ENCODE peak calls at places on chromosomes 1 and 21, in four cellular contexts. One of them, this sample, is unnamed.

GRCh38 chr1:182484531-182485257 is 34.7 kb downstream of the RGSL1 start:
- DNase-seq in IMR-90: no peak
- DNase-seq in K562: no peak
- DNase-seq in GM12878: peak
- DNase-seq in this sample: no peak

GRCh38 chr1:39488801-39489566 is 2.5 kb upstream of the BMP8A start:
- DNase-seq in K562: no peak
- DNase-seq in GM12878: no peak
- DNase-seq in IMR-90: no peak
- DNase-seq in this sample: no peak

GRCh38 chr1:187842406-187843165 is 1013.8 kb downstream of the PLA2G4A start:
- DNase-seq in IMR-90: peak
- DNase-seq in GM12878: no peak
- DNase-seq in K562: no peak
- DNase-seq in this sample: no peak

GRCh38 chr1:156445789-156446263 is 54.7 kb downstream of the MEF2D start:
- DNase-seq in K562: peak
- DNase-seq in IMR-90: peak
- DNase-seq in GM12878: no peak
- DNase-seq in this sample: peak

GRCh38 chr1:204621391-204621790 is 64.1 kb downstream of the LRRN2 start:
- DNase-seq in K562: no peak
- DNase-seq in GM12878: no peak
- DNase-seq in IMR-90: no peak
- DNase-seq in this sample: no peak

GRCh38 chr1:230153655-230154296 is 86.7 kb downstream of the GALNT2 start:
- DNase-seq in K562: no peak
- DNase-seq in GM12878: no peak
- DNase-seq in IMR-90: peak
- DNase-seq in this sample: no peak

GRCh38 chr21:31710586-31710985 is 21.3 kb downstream of the SCAF4 start:
- DNase-seq in IMR-90: peak
- DNase-seq in GM12878: no peak
- DNase-seq in K562: no peak
- DNase-seq in this sample: peak

GRCh38 chr1:113905435-113905861 is 322 bp downstream of the DCLRE1B start:
- DNase-seq in GM12878: no peak
- DNase-seq in K562: peak
- DNase-seq in IMR-90: no peak
- DNase-seq in this sample: no peak

GRCh38 chr1:17194981-17195528 is 9.9 kb upstream of the PADI1 start:
- DNase-seq in IMR-90: no peak
- DNase-seq in K562: no peak
- DNase-seq in GM12878: no peak
- DNase-seq in this sample: no peak

GRCh38 chr1:179369751-179370341 is 4.1 kb downstream of the AXDND1 start:
- DNase-seq in GM12878: peak
- DNase-seq in IMR-90: peak
- DNase-seq in K562: peak
- DNase-seq in this sample: peak

GRCh38 chr1:230272557-230272956 is 153.6 kb downstream of the PGBD5 start:
- DNase-seq in K562: no peak
- DNase-seq in GM12878: no peak
- DNase-seq in IMR-90: no peak
- DNase-seq in this sample: no peak

GRCh38 chr1:156852414-156852874 is 6.5 kb downstream of the INSRR start:
- DNase-seq in GM12878: no peak
- DNase-seq in K562: no peak
- DNase-seq in IMR-90: peak
- DNase-seq in this sample: no peak

GRCh38 chr1:27525296-27526271 is 35.6 kb upstream of the WASF2 start:
- DNase-seq in GM12878: peak
- DNase-seq in IMR-90: peak
- DNase-seq in K562: peak
- DNase-seq in this sample: no peak

GRCh38 chr1:53062731-53063591 is 948 bp downstream of the PODN start:
- DNase-seq in GM12878: no peak
- DNase-seq in K562: no peak
- DNase-seq in IMR-90: no peak
- DNase-seq in this sample: no peak

GRCh38 chr21:22710725-22711124 is 1712.5 kb downstream of the NCAM2 start:
- DNase-seq in IMR-90: no peak
- DNase-seq in GM12878: no peak
- DNase-seq in K562: no peak
- DNase-seq in this sample: peak

GRCh38 chr21:22961248-22961647 is 1963.0 kb downstream of the NCAM2 start:
- DNase-seq in GM12878: no peak
- DNase-seq in IMR-90: no peak
- DNase-seq in K562: no peak
- DNase-seq in this sample: no peak

GRCh38 chr1:183996396-183996795 is 41.1 kb downstream of the COLGALT2 start:
- DNase-seq in K562: peak
- DNase-seq in IMR-90: no peak
- DNase-seq in GM12878: no peak
- DNase-seq in this sample: no peak

GRCh38 chr1:46942086-46942485 is 810 bp upstream of the CYP4A11 start:
- DNase-seq in IMR-90: no peak
- DNase-seq in GM12878: no peak
- DNase-seq in K562: no peak
- DNase-seq in this sample: no peak

GRCh38 chr21:36804867-36805611 is 106.1 kb downstream of the SIM2 start:
- DNase-seq in K562: no peak
- DNase-seq in GM12878: no peak
- DNase-seq in IMR-90: no peak
- DNase-seq in this sample: no peak

GRCh38 chr21:36803801-36804452 is 105.0 kb downstream of the SIM2 start:
- DNase-seq in GM12878: no peak
- DNase-seq in IMR-90: no peak
- DNase-seq in K562: no peak
- DNase-seq in this sample: no peak

GRCh38 chr21:36803051-36803709 is 104.3 kb downstream of the SIM2 start:
- DNase-seq in GM12878: no peak
- DNase-seq in K562: no peak
- DNase-seq in IMR-90: no peak
- DNase-seq in this sample: no peak

GRCh38 chr21:36807421-36808004 is 108.6 kb downstream of the SIM2 start:
- DNase-seq in K562: no peak
- DNase-seq in IMR-90: no peak
- DNase-seq in GM12878: no peak
- DNase-seq in this sample: no peak

DNA sequence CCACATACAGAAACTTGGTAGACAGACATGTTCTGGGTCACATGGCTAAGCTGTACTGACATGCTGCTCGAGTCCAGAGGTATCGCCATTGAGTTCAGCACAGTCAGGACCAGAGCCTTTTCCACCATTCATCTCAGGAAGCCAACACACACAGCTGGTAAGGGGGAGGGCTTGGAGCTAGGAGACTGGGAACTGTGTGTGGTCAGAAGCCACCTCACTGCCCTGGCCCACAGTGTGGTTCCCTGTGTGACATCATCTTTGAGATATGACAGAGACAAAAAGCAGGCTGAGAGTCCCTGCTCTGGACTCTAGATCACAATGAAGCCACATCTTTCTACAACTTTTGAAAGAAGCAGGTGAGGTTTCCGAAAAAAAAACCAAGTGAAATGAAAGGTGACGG is 107.2 kb downstream of the SIM2 start:
- DNase-seq in IMR-90: peak
- DNase-seq in K562: no peak
- DNase-seq in GM12878: no peak
- DNase-seq in this sample: no peak
- TF ChIP-seq FOS in IMR-90: no peak
- TF ChIP-seq FOS in K562: no peak
- TF ChIP-seq FOS in GM12878: no peak
- TF ChIP-seq FOS in this sample: no peak

GRCh38 chr1:64996541-64997257 is 30.4 kb upstream of the JAK1 start:
- DNase-seq in GM12878: no peak
- DNase-seq in K562: no peak
- DNase-seq in IMR-90: no peak
- DNase-seq in this sample: no peak
- TF ChIP-seq FOS in GM12878: no peak
- TF ChIP-seq FOS in K562: no peak
- TF ChIP-seq FOS in IMR-90: no peak
- TF ChIP-seq FOS in this sample: no peak

GRCh38 chr21:24045775-24046215 is 1561.5 kb downstream of the MRPL39 start:
- DNase-seq in K562: no peak
- DNase-seq in GM12878: no peak
- DNase-seq in IMR-90: peak
- DNase-seq in this sample: peak
- TF ChIP-seq FOS in K562: no peak
- TF ChIP-seq FOS in GM12878: no peak
- TF ChIP-seq FOS in IMR-90: peak
- TF ChIP-seq FOS in this sample: peak

GRCh38 chr1:67313934-67314671 is 6.4 kb downstream of the IL12RB2 start:
- DNase-seq in GM12878: no peak
- DNase-seq in K562: no peak
- DNase-seq in IMR-90: no peak
- DNase-seq in this sample: no peak

GRCh38 chr1:67314696-67315095 is 7.0 kb downstream of the IL12RB2 start:
- DNase-seq in K562: peak
- DNase-seq in GM12878: no peak
- DNase-seq in IMR-90: no peak
- DNase-seq in this sample: no peak

GRCh38 chr1:67316918-67317317 is 9.2 kb downstream of the IL12RB2 start:
- DNase-seq in K562: no peak
- DNase-seq in IMR-90: no peak
- DNase-seq in GM12878: no peak
- DNase-seq in this sample: no peak

GRCh38 chr1:67317803-67318202 is 10.1 kb downstream of the IL12RB2 start:
- DNase-seq in K562: no peak
- DNase-seq in IMR-90: no peak
- DNase-seq in GM12878: no peak
- DNase-seq in this sample: no peak

DNA sequence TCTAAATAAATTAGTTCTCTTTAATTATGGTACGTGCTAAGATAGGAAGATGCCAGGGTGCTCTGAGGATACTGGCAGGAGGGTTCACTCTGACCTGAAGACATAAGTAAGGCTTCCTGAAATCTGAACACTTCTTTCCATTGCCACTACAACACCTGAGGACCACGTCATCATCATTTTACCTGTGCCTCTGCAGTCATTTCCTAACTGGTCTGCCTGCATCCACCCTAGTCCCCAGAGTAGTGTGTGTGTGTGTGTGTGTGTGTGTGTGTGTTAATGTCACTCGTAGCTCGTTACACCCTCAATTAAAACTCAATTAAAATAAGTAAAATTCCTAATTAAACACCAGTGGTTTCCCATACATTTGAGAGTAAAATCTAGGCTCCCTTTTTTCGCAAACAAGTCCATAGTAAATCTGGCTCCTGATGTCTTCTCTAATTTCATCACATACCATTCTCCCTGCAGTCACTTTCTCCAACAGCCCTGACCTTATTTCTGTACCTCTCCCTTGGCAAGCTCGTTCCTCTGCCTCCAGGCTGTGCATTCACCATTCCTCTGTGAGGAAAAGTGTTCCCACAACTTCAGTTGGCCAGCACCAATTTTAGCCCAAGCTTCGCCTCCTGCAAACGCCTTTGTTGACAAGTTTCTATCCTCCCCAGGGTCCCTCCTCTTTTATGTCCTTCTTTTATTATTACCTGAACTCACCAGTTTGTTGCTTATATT is 8.7 kb downstream of the IL12RB2 start:
- DNase-seq in GM12878: no peak
- DNase-seq in K562: no peak
- DNase-seq in IMR-90: no peak
- DNase-seq in this sample: no peak
- TF ChIP-seq FOS in GM12878: no peak
- TF ChIP-seq FOS in K562: no peak
- TF ChIP-seq FOS in IMR-90: no peak
- TF ChIP-seq FOS in this sample: no peak

This sample was measured in endothelial cell of umbilical vein.